ENCODE peak calls at places on chromosomes 6 and 20, in four cellular contexts. G is fibroblast of pulmonary artery, Z is fibroblast of mammary gland, I is stomach. L is an unnamed sample.

GRCh38 chr6:39029156-39030011 is 19.2 kb upstream of the GLP1R start:
- DNase-seq in G (peak; percentile 11), Z (peak; percentile 3), I (no peak), L (peak; percentile 7)

GRCh38 chr20:60255426-60255825 is 297.2 kb downstream of the CDH26 start:
- DNase-seq in G (no peak), Z (no peak), I (no peak), L (no peak)

GRCh38 chr6:34585108-34585507 is 29.0 kb upstream of the SPDEF start:
- DNase-seq in G (no peak), Z (no peak), I (no peak), L (no peak)

GRCh38 chr20:60242836-60243520 is 284.8 kb downstream of the CDH26 start:
- DNase-seq in G (peak; percentile 1), Z (peak; percentile 40), I (no peak), L (peak; percentile 62)

GRCh38 chr20:11453430-11453829 is 464.3 kb upstream of the BTBD3 start:
- DNase-seq in G (peak; percentile 65), Z (peak; percentile 77), I (no peak), L (peak; percentile 29)

GRCh38 chr6:53679446-53679933 is 13.9 kb upstream of the KLHL31 start:
- DNase-seq in G (peak; percentile 61), Z (peak; percentile 66), I (no peak), L (peak; percentile 61)

GRCh38 chr6:82363368-82364086 is at the start of gene TPBG:
- DNase-seq in G (peak; percentile 60), Z (peak; percentile 93), I (peak; percentile 58), L (peak; percentile 67)

GRCh38 chr6:1208876-1209275 is 103.0 kb upstream of the FOXQ1 start:
- DNase-seq in G (no peak), Z (no peak), I (no peak), L (no peak)

GRCh38 chr6:135789375-135789774 is 62.1 kb upstream of the PDE7B start:
- DNase-seq in G (no peak), Z (no peak), I (no peak), L (no peak)

GRCh38 chr6:122730775-122731386 is 48.6 kb upstream of the FABP7 start:
- DNase-seq in G (peak; percentile 65), Z (peak; percentile 54), I (no peak), L (peak; percentile 57)

GRCh38 chr6:3808759-3809514 is 40.2 kb upstream of the FAM50B start:
- DNase-seq in G (peak; percentile 84), Z (peak; percentile 90), I (peak; percentile 55), L (peak; percentile 89)

GRCh38 chr20:58048096-58048702 is 180.3 kb downstream of the ANKRD60 start:
- DNase-seq in G (peak; percentile 44), Z (peak; percentile 44), I (no peak), L (peak; percentile 20)

GRCh38 chr20:53808733-53809132 is 215.1 kb upstream of the ZNF217 start:
- DNase-seq in G (no peak), Z (no peak), I (no peak), L (no peak)

GRCh38 chr20:45407067-45407745 is 883 bp upstream of the DBNDD2 start:
- DNase-seq in G (peak; percentile 31), Z (peak; percentile 35), I (peak; percentile 39), L (peak; percentile 41)

GRCh38 chr20:42007251-42007650 is 389.1 kb upstream of the CHD6 start:
- DNase-seq in G (no peak), Z (no peak), I (no peak), L (no peak)

GRCh38 chr6:116157391-116157790 is 31.5 kb upstream of the COL10A1 start:
- DNase-seq in G (no peak), Z (no peak), I (no peak), L (no peak)

GRCh38 chr6:110874880-110875547 is 429 bp downstream of the AMD1 start:
- DNase-seq in G (no peak), Z (no peak), I (peak; percentile 68), L (no peak)

GRCh38 chr6:32079566-32080290 is 29.4 kb downstream of the TNXB start:
- DNase-seq in G (no peak), Z (no peak), I (no peak), L (no peak)

GRCh38 chr20:16666272-16666671 is 63.6 kb upstream of the SNRPB2 start:
- DNase-seq in G (no peak), Z (no peak), I (no peak), L (no peak)

GRCh38 chr6:11754625-11755289 is 23.8 kb downstream of the ADTRP start:
- DNase-seq in G (no peak), Z (peak; percentile 88), I (no peak), L (peak; percentile 80)

GRCh38 chr6:82741996-82742385 is 323.6 kb downstream of the UBE3D start:
- DNase-seq in G (no peak), Z (no peak), I (no peak), L (no peak)

GRCh38 chr20:34175072-34175471 is 63.0 kb upstream of the EIF2S2 start:
- DNase-seq in G (no peak), Z (no peak), I (no peak), L (no peak)

GRCh38 chr20:341682-342081 is 5.2 kb upstream of the NRSN2 start:
- DNase-seq in G (peak; percentile 86), Z (peak; percentile 96), I (no peak), L (peak; percentile 97)

GRCh38 chr20:61352381-61353260 is 100.6 kb downstream of the CDH4 start:
- DNase-seq in G (no peak), Z (no peak), I (no peak), L (no peak)

GRCh38 chr20:10565922-10566897 is 107.6 kb downstream of the JAG1 start:
- DNase-seq in G (peak; percentile 95), Z (no peak), I (no peak), L (peak; percentile 73)

GRCh38 chr20:63498950-63499332 is at the start of gene EEF1A2:
- DNase-seq in G (no peak), Z (no peak), I (peak; percentile 60), L (no peak)
- H3K4me3 ChIP-seq in G (no peak within 1 kb of the TSS), Z (no peak within 1 kb of the TSS), I (peak within 1 kb of the TSS; percentile 50), L (no peak within 1 kb of the TSS)

GRCh38 chr6:163814494-163815364 is 400.2 kb downstream of the QKI start:
- DNase-seq in G (peak; percentile 24), Z (peak; percentile 96), I (no peak), L (peak; percentile 46)
- TF ChIP-seq CTCF in G (no peak), Z (peak; percentile 48), I (no peak), L (no peak)

GRCh38 chr6:40334496-40334895 is 252.7 kb downstream of the LRFN2 start:
- DNase-seq in G (no peak), Z (no peak), I (no peak), L (no peak)

GRCh38 chr6:40340196-40340595 is 247.0 kb downstream of the LRFN2 start:
- DNase-seq in G (no peak), Z (no peak), I (no peak), L (no peak)

GRCh38 chr6:40338306-40338705 is 248.9 kb downstream of the LRFN2 start:
- DNase-seq in G (no peak), Z (no peak), I (no peak), L (no peak)

GRCh38 chr6:40336296-40336695 is 250.9 kb downstream of the LRFN2 start:
- DNase-seq in G (no peak), Z (no peak), I (no peak), L (no peak)

DNA sequence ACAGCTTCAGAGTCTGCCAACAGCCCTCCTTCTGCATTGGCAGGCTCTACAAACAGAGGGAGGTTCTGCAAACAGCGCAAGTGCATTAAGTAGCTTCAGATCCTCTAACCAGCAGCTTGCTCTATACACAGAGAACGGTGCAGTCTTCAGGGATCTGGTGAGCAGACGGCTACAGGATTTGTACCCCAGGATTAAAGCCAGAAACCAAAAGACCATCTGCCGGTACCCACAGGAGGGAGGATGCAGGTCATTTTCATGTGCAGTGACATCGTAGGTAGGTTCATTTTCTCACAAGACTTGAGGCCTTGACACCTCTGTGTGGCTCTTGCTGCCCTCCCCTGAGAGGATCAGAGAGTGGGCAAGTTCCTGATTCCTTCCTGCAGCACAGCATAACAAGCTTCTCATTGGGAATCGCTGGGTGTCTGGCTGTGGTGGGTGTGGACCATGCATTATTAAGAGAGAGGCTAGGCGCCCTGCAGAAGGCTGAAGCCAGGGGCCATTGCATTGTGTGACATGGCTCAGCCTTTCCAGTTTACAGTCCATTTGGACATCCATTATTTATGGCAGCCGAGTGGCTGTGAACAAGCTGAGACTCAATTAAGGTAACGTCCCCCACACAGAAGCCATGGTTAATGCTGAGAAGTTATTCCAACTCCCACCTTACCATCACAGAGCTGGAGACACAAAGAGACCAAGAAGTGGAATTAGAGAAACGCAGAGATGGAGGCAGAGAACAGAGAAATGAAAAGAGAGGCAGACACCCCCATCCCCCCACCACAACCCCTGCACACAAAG is 250.0 kb downstream of the LRFN2 start:
- DNase-seq in G (no peak), Z (no peak), I (no peak), L (no peak)
- H3K4me3 ChIP-seq in G (no peak overlapping the region), Z (no peak overlapping the region), I (no peak overlapping the region), L (no peak overlapping the region)

DNA sequence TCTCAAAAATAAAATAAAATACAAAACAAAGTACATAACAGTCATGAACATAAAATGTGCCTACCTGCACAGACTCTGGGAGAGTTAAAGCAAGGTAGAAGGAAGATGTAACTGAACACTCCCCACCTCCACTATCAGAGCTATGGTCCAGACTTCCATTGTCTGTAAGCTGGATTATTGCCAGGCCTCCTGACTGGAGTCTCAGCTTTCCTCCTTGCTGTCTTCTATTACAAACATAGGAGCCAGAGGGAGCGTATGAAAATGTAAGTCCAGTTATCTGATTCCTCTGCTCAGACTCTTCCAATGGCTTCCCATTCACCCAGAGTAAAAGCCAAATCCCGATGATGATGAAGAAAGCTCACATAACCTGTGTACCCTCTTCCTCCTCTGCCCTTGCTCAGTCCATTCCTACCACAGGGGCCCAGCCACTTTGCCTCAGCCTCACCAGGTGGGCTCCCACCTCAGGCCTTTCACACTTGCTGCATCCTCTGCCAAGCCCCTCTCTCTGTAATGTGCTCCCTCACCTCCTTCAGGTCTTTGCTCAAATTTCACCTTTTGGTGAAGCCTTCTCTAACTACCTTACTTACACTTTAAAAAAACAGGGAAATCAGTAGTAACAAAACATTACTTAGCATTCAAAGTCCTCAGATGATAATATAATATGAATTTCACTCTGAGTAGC is 194.1 kb downstream of the RIMS1 start:
- DNase-seq in G (peak; percentile 4), Z (peak; percentile 0), I (no peak), L (no peak)
- TF ChIP-seq CTCF in G (no peak), Z (no peak), I (no peak), L (no peak)

GRCh38 chr6:27867941-27868705 is 44.1 kb downstream of the OR2B2 start:
- DNase-seq in G (no peak), Z (peak; percentile 45), I (no peak), L (no peak)
- H3K4me3 ChIP-seq in G (no peak overlapping the region), Z (peak overlapping the region; percentile 80), I (no peak overlapping the region), L (no peak overlapping the region)

DNA sequence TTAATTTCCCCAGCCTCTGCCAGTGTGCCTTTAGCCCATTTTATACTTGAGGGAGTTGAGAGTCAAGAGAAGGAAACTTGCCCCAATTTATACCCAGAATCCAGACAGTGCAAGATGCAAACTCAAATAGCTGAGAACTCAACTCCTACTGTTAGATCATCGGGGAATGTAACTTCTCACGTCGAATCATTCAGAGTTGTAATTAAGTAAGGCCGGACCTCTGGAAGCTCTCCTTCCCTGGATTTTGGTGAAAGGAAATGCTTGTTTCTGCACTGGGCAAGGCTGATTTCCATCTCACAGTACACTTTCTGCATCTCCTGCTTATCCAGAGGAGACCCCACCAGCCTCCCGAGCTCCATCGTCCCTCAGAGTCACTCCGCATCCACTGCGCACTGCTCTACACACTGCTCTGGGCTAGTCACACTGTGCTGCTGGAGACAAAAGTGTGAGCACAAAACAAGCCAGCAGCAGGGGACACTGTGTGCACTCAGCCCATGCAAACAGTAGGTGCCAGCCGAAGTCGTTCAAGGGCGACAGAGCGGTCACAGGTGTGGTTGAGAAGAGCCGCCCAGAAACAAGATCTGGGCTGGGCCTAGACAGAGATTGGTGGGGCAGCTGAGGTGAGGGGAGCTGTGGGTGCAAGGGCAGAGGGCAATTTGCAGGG is 150.4 kb upstream of the QKI start:
- DNase-seq in G (no peak), Z (no peak), I (peak; percentile 86), L (no peak)
- TF ChIP-seq CTCF in G (no peak), Z (no peak), I (no peak), L (no peak)

L was measured in cardiac fibroblast.